ENCODE peak calls at places on chromosomes 2 and 18, in six cellular contexts. One of them, this sample, is unnamed. For H3K36me3, the result is how much of the 10 kb centered on the place peaks cover.

GRCh38 chr2:100350661-100351185 is 28.4 kb upstream of the LONRF2 start:
- DNase-seq in heart left ventricle: no peak
- DNase-seq in body of pancreas: no peak
- DNase-seq in GM12878: no peak
- DNase-seq in esophagus squamous epithelium: no peak
- DNase-seq in thyroid gland: peak
- DNase-seq in this sample: no peak

GRCh38 chr2:98454073-98454472 is 9.4 kb downstream of the INPP4A start:
- DNase-seq in GM12878: no peak
- DNase-seq in heart left ventricle: no peak
- DNase-seq in body of pancreas: no peak
- DNase-seq in thyroid gland: no peak
- DNase-seq in esophagus squamous epithelium: no peak
- DNase-seq in this sample: no peak

GRCh38 chr18:11268691-11269686 is 119.6 kb upstream of the PIEZO2 start:
- DNase-seq in heart left ventricle: no peak
- DNase-seq in esophagus squamous epithelium: no peak
- DNase-seq in GM12878: no peak
- DNase-seq in body of pancreas: no peak
- DNase-seq in thyroid gland: no peak
- DNase-seq in this sample: no peak

GRCh38 chr18:48342125-48342524 is 67.1 kb downstream of the ZBTB7C start:
- DNase-seq in thyroid gland: peak
- DNase-seq in esophagus squamous epithelium: no peak
- DNase-seq in heart left ventricle: peak
- DNase-seq in GM12878: no peak
- DNase-seq in body of pancreas: no peak
- DNase-seq in this sample: no peak

GRCh38 chr18:26504831-26505230 is 43.5 kb downstream of the KCTD1 start:
- DNase-seq in esophagus squamous epithelium: no peak
- DNase-seq in heart left ventricle: no peak
- DNase-seq in body of pancreas: peak
- DNase-seq in thyroid gland: no peak
- DNase-seq in GM12878: no peak
- DNase-seq in this sample: no peak

GRCh38 chr18:48889115-48889941 is 61.4 kb downstream of the SMAD7 start:
- DNase-seq in GM12878: no peak
- DNase-seq in esophagus squamous epithelium: no peak
- DNase-seq in thyroid gland: peak
- DNase-seq in body of pancreas: peak
- DNase-seq in heart left ventricle: peak
- DNase-seq in this sample: no peak

GRCh38 chr2:187874786-187875185 is 320.6 kb upstream of the TFPI start:
- DNase-seq in esophagus squamous epithelium: no peak
- DNase-seq in GM12878: no peak
- DNase-seq in heart left ventricle: no peak
- DNase-seq in body of pancreas: no peak
- DNase-seq in thyroid gland: no peak
- DNase-seq in this sample: no peak

GRCh38 chr2:109407401-109408335 is 206.1 kb downstream of the SEPTIN10 start:
- DNase-seq in heart left ventricle: no peak
- DNase-seq in body of pancreas: no peak
- DNase-seq in thyroid gland: peak
- DNase-seq in esophagus squamous epithelium: no peak
- DNase-seq in GM12878: no peak
- DNase-seq in this sample: no peak

GRCh38 chr2:144678741-144679140 is 158.8 kb upstream of the ZEB2 start:
- DNase-seq in heart left ventricle: no peak
- DNase-seq in thyroid gland: no peak
- DNase-seq in GM12878: no peak
- DNase-seq in body of pancreas: no peak
- DNase-seq in esophagus squamous epithelium: no peak
- DNase-seq in this sample: no peak

GRCh38 chr2:158782126-158782525 is 13.0 kb upstream of the DAPL1 start:
- DNase-seq in thyroid gland: no peak
- DNase-seq in GM12878: no peak
- DNase-seq in body of pancreas: no peak
- DNase-seq in heart left ventricle: no peak
- DNase-seq in esophagus squamous epithelium: no peak
- DNase-seq in this sample: no peak

GRCh38 chr18:12318334-12318697 is 10.3 kb downstream of the TUBB6 start:
- DNase-seq in GM12878: no peak
- DNase-seq in heart left ventricle: no peak
- DNase-seq in body of pancreas: no peak
- DNase-seq in thyroid gland: no peak
- DNase-seq in esophagus squamous epithelium: no peak
- DNase-seq in this sample: no peak

GRCh38 chr2:147331790-147332419 is 512.9 kb upstream of the ACVR2A start:
- DNase-seq in GM12878: no peak
- DNase-seq in thyroid gland: no peak
- DNase-seq in body of pancreas: peak
- DNase-seq in esophagus squamous epithelium: no peak
- DNase-seq in heart left ventricle: no peak
- DNase-seq in this sample: no peak

GRCh38 chr2:8677646-8678592 is 3.9 kb upstream of the ID2 start:
- DNase-seq in heart left ventricle: peak
- DNase-seq in thyroid gland: peak
- DNase-seq in esophagus squamous epithelium: no peak
- DNase-seq in body of pancreas: peak
- DNase-seq in GM12878: no peak
- DNase-seq in this sample: peak

GRCh38 chr18:69528439-69528838 is 127.8 kb downstream of the DOK6 start:
- DNase-seq in body of pancreas: no peak
- DNase-seq in heart left ventricle: no peak
- DNase-seq in esophagus squamous epithelium: no peak
- DNase-seq in GM12878: no peak
- DNase-seq in thyroid gland: no peak
- DNase-seq in this sample: no peak

GRCh38 chr18:65768379-65768778 is 17.6 kb downstream of the CDH7 start:
- DNase-seq in GM12878: no peak
- DNase-seq in thyroid gland: no peak
- DNase-seq in esophagus squamous epithelium: no peak
- DNase-seq in body of pancreas: no peak
- DNase-seq in heart left ventricle: no peak
- DNase-seq in this sample: no peak

GRCh38 chr2:226742346-226742745 is 57.3 kb downstream of the IRS1 start:
- DNase-seq in GM12878: no peak
- DNase-seq in heart left ventricle: peak
- DNase-seq in esophagus squamous epithelium: no peak
- DNase-seq in body of pancreas: peak
- DNase-seq in thyroid gland: peak
- DNase-seq in this sample: no peak

GRCh38 chr2:46836295-46837111 is 79.1 kb downstream of the MCFD2 start:
- DNase-seq in esophagus squamous epithelium: no peak
- DNase-seq in body of pancreas: peak
- DNase-seq in GM12878: no peak
- DNase-seq in thyroid gland: peak
- DNase-seq in heart left ventricle: peak
- DNase-seq in this sample: no peak

GRCh38 chr2:166448106-166448505 is 45.9 kb downstream of the SCN7A start:
- DNase-seq in body of pancreas: no peak
- DNase-seq in thyroid gland: no peak
- DNase-seq in esophagus squamous epithelium: no peak
- DNase-seq in GM12878: no peak
- DNase-seq in heart left ventricle: no peak
- DNase-seq in this sample: no peak

GRCh38 chr2:219637842-219638185 is 10.4 kb downstream of the SLC4A3 start:
- DNase-seq in body of pancreas: no peak
- DNase-seq in esophagus squamous epithelium: no peak
- DNase-seq in GM12878: no peak
- DNase-seq in heart left ventricle: no peak
- DNase-seq in thyroid gland: no peak
- DNase-seq in this sample: no peak

GRCh38 chr18:24677011-24677410 is 216.6 kb downstream of the HRH4 start:
- DNase-seq in thyroid gland: no peak
- DNase-seq in heart left ventricle: no peak
- DNase-seq in esophagus squamous epithelium: no peak
- DNase-seq in GM12878: no peak
- DNase-seq in body of pancreas: no peak
- DNase-seq in this sample: no peak

GRCh38 chr2:163970058-163970806 is 234.4 kb upstream of the FIGN start:
- DNase-seq in esophagus squamous epithelium: no peak
- DNase-seq in heart left ventricle: no peak
- DNase-seq in body of pancreas: no peak
- DNase-seq in GM12878: no peak
- DNase-seq in thyroid gland: no peak
- DNase-seq in this sample: no peak

GRCh38 chr2:223997938-223998337 is 40.7 kb downstream of the MRPL44 start:
- DNase-seq in body of pancreas: no peak
- DNase-seq in esophagus squamous epithelium: no peak
- DNase-seq in thyroid gland: no peak
- DNase-seq in heart left ventricle: no peak
- DNase-seq in GM12878: no peak
- DNase-seq in this sample: no peak

GRCh38 chr2:112217854-112218253 is 37.0 kb downstream of the ZC3H8 start:
- DNase-seq in heart left ventricle: no peak
- DNase-seq in thyroid gland: no peak
- DNase-seq in esophagus squamous epithelium: no peak
- DNase-seq in GM12878: no peak
- DNase-seq in body of pancreas: no peak
- DNase-seq in this sample: no peak

GRCh38 chr2:212928681-212929080 is 222.7 kb downstream of the IKZF2 start:
- DNase-seq in thyroid gland: no peak
- DNase-seq in heart left ventricle: no peak
- DNase-seq in esophagus squamous epithelium: no peak
- DNase-seq in body of pancreas: no peak
- DNase-seq in GM12878: no peak
- DNase-seq in this sample: no peak

GRCh38 chr18:23094411-23095165 is 40.7 kb upstream of the CABLES1 start:
- DNase-seq in esophagus squamous epithelium: no peak
- DNase-seq in heart left ventricle: no peak
- DNase-seq in GM12878: no peak
- DNase-seq in body of pancreas: no peak
- DNase-seq in thyroid gland: peak
- DNase-seq in this sample: no peak

GRCh38 chr2:160912276-160912675 is 248.0 kb upstream of the TANK start:
- DNase-seq in esophagus squamous epithelium: no peak
- DNase-seq in heart left ventricle: no peak
- DNase-seq in thyroid gland: no peak
- DNase-seq in GM12878: no peak
- DNase-seq in body of pancreas: no peak
- DNase-seq in this sample: no peak

GRCh38 chr2:9552491-9553178 is 3.0 kb downstream of the ADAM17 start:
- DNase-seq in thyroid gland: no peak
- DNase-seq in heart left ventricle: no peak
- DNase-seq in esophagus squamous epithelium: no peak
- DNase-seq in GM12878: no peak
- DNase-seq in body of pancreas: no peak
- DNase-seq in this sample: peak

GRCh38 chr2:148914463-148914862 is 39.4 kb downstream of the KIF5C start:
- DNase-seq in GM12878: no peak
- DNase-seq in thyroid gland: peak
- DNase-seq in esophagus squamous epithelium: no peak
- DNase-seq in heart left ventricle: no peak
- DNase-seq in body of pancreas: no peak
- DNase-seq in this sample: no peak

GRCh38 chr2:145190031-145190703 is 670.2 kb upstream of the ZEB2 start:
- DNase-seq in esophagus squamous epithelium: no peak
- DNase-seq in thyroid gland: no peak
- DNase-seq in heart left ventricle: no peak
- DNase-seq in GM12878: no peak
- DNase-seq in body of pancreas: no peak
- DNase-seq in this sample: peak

GRCh38 chr2:132439703-132440398 is 23.2 kb downstream of the GPR39 start:
- DNase-seq in heart left ventricle: no peak
- DNase-seq in body of pancreas: no peak
- DNase-seq in esophagus squamous epithelium: no peak
- DNase-seq in thyroid gland: peak
- DNase-seq in GM12878: no peak
- DNase-seq in this sample: no peak

GRCh38 chr2:28269019-28269784 is 123.5 kb upstream of the FOSL2 start:
- DNase-seq in thyroid gland: no peak
- DNase-seq in esophagus squamous epithelium: no peak
- DNase-seq in GM12878: no peak
- DNase-seq in heart left ventricle: no peak
- DNase-seq in body of pancreas: peak
- DNase-seq in this sample: peak

GRCh38 chr2:230878599-230878965 is 13.8 kb downstream of the ITM2C start:
- DNase-seq in body of pancreas: no peak
- DNase-seq in GM12878: no peak
- DNase-seq in thyroid gland: no peak
- DNase-seq in esophagus squamous epithelium: no peak
- DNase-seq in heart left ventricle: no peak
- DNase-seq in this sample: no peak
- H3K36me3 ChIP-seq in body of pancreas: under half
- H3K36me3 ChIP-seq in GM12878: under half
- H3K36me3 ChIP-seq in thyroid gland: under half
- H3K36me3 ChIP-seq in esophagus squamous epithelium: under half
- H3K36me3 ChIP-seq in heart left ventricle: under half
- H3K36me3 ChIP-seq in this sample: under half

GRCh38 chr2:69061518-69061917 is 48.5 kb downstream of the ANTXR1 start:
- DNase-seq in thyroid gland: no peak
- DNase-seq in GM12878: no peak
- DNase-seq in esophagus squamous epithelium: no peak
- DNase-seq in heart left ventricle: no peak
- DNase-seq in body of pancreas: no peak
- DNase-seq in this sample: peak
- TF ChIP-seq CTCF in thyroid gland: no peak
- TF ChIP-seq CTCF in GM12878: no peak
- TF ChIP-seq CTCF in esophagus squamous epithelium: no peak
- TF ChIP-seq CTCF in heart left ventricle: no peak
- TF ChIP-seq CTCF in body of pancreas: no peak
- TF ChIP-seq CTCF in this sample: no peak

GRCh38 chr2:237223208-237223861 is 137.6 kb downstream of the COPS8 start:
- DNase-seq in heart left ventricle: no peak
- DNase-seq in esophagus squamous epithelium: no peak
- DNase-seq in thyroid gland: no peak
- DNase-seq in body of pancreas: peak
- DNase-seq in GM12878: no peak
- DNase-seq in this sample: peak
- TF ChIP-seq POLR2A in heart left ventricle: no peak
- TF ChIP-seq POLR2A in esophagus squamous epithelium: no peak
- TF ChIP-seq POLR2A in thyroid gland: no peak
- TF ChIP-seq POLR2A in body of pancreas: no peak
- TF ChIP-seq POLR2A in GM12878: no peak
- TF ChIP-seq POLR2A in this sample: no peak

GRCh38 chr2:150476213-150476740 is 11.2 kb downstream of the RND3 start:
- DNase-seq in esophagus squamous epithelium: no peak
- DNase-seq in thyroid gland: no peak
- DNase-seq in heart left ventricle: no peak
- DNase-seq in body of pancreas: no peak
- DNase-seq in GM12878: no peak
- DNase-seq in this sample: peak

GRCh38 chr2:150478206-150478974 is 9.1 kb downstream of the RND3 start:
- DNase-seq in thyroid gland: peak
- DNase-seq in esophagus squamous epithelium: no peak
- DNase-seq in body of pancreas: no peak
- DNase-seq in GM12878: no peak
- DNase-seq in heart left ventricle: no peak
- DNase-seq in this sample: peak

GRCh38 chr2:150477347-150477746 is 10.1 kb downstream of the RND3 start:
- DNase-seq in esophagus squamous epithelium: no peak
- DNase-seq in body of pancreas: peak
- DNase-seq in heart left ventricle: peak
- DNase-seq in GM12878: no peak
- DNase-seq in thyroid gland: no peak
- DNase-seq in this sample: no peak

GRCh38 chr2:150475479-150476212 is 11.8 kb downstream of the RND3 start:
- DNase-seq in body of pancreas: no peak
- DNase-seq in esophagus squamous epithelium: no peak
- DNase-seq in thyroid gland: no peak
- DNase-seq in heart left ventricle: no peak
- DNase-seq in GM12878: no peak
- DNase-seq in this sample: peak

GRCh38 chr2:150476809-150477302 is 10.6 kb downstream of the RND3 start:
- DNase-seq in thyroid gland: no peak
- DNase-seq in GM12878: no peak
- DNase-seq in heart left ventricle: no peak
- DNase-seq in esophagus squamous epithelium: no peak
- DNase-seq in body of pancreas: no peak
- DNase-seq in this sample: peak
- H3K36me3 ChIP-seq in thyroid gland: under half
- H3K36me3 ChIP-seq in GM12878: under half
- H3K36me3 ChIP-seq in heart left ventricle: under half
- H3K36me3 ChIP-seq in esophagus squamous epithelium: under half
- H3K36me3 ChIP-seq in body of pancreas: under half
- H3K36me3 ChIP-seq in this sample: half or more

This sample was measured in endothelial cell of umbilical vein.